ENCODE peak calls at places on chromosomes 7 and 10, in ten cellular contexts. V is effector memory CD4-positive, alpha-beta T cell; W is NCI-H446 treated with DMSO at 0.1 percent for 48 hours; U is activated effector memory CD4-positive, alpha-beta T cell treated with Interleukin-2 at 50 U/mL for 16 hours; R is NCI-H69; I is NCI-H2081; B is RPMI7951; Q is Right ventricle myocardium inferior; Y is T-helper 9 cell; S is adrenal gland. N is an unnamed sample.

GRCh38 chr10:48416584-48417232 is 110.2 kb downstream of the MAPK8 start:
- DNase-seq in U (no peak), W (no peak), B (no peak), S (no peak), R (no peak), V (no peak), Q (no peak), Y (no peak), I (no peak), N (no peak)

GRCh38 chr7:15751191-15751701 is 64.8 kb upstream of the MEOX2 start:
- DNase-seq in V (no peak), B (no peak), W (no peak), Y (no peak), S (no peak), I (no peak), U (no peak), R (no peak), Q (no peak), N (no peak)

GRCh38 chr7:46191776-46192175 is 270.7 kb upstream of the IGFBP3 start:
- DNase-seq in I (no peak), R (no peak), B (peak; percentile 61), V (no peak), W (no peak), Q (no peak), U (no peak), S (no peak), Y (no peak), N (no peak)

GRCh38 chr7:75617634-75618234 is 121.0 kb downstream of the HIP1 start:
- DNase-seq in Y (peak; percentile 15), B (peak; percentile 84), S (peak; percentile 92), V (peak; percentile 40), R (no peak), W (no peak), Q (peak; percentile 90), I (no peak), U (peak; percentile 42), N (no peak)

GRCh38 chr10:29584436-29584835 is 50.3 kb downstream of the SVIL start:
- DNase-seq in S (no peak), R (no peak), V (no peak), U (no peak), Q (peak; percentile 55), W (no peak), Y (no peak), I (no peak), B (no peak), N (no peak)

GRCh38 chr7:50405246-50405645 is 44.9 kb downstream of the FIGNL1 start:
- DNase-seq in U (no peak), S (no peak), R (no peak), Q (no peak), V (no peak), Y (no peak), I (no peak), W (no peak), B (no peak), N (no peak)

GRCh38 chr7:29194206-29194593 is 375 bp upstream of the CHN2 start:
- DNase-seq in S (no peak), Y (no peak), R (peak; percentile 89), U (no peak), V (no peak), Q (peak; percentile 67), B (no peak), W (no peak), I (peak; percentile 69), N (no peak)

GRCh38 chr7:88224596-88225275 is 4.9 kb upstream of the SRI start:
- DNase-seq in S (no peak), I (no peak), Y (no peak), B (peak; percentile 66), Q (no peak), V (no peak), U (no peak), W (no peak), R (no peak), N (no peak)

GRCh38 chr7:23680417-23681405 is 712 bp downstream of the FAM221A start:
- DNase-seq in S (peak; percentile 80), V (peak; percentile 42), Y (peak; percentile 37), Q (peak; percentile 82), B (peak; percentile 53), R (peak; percentile 95), U (peak; percentile 32), I (peak; percentile 91), W (no peak), N (no peak)

GRCh38 chr7:158252081-158252836 is 335.4 kb downstream of the PTPRN2 start:
- DNase-seq in V (no peak), I (no peak), S (peak; percentile 45), W (no peak), U (no peak), B (no peak), R (peak; percentile 9), Y (no peak), Q (no peak), N (no peak)

GRCh38 chr7:14389052-14389988 is 399.9 kb upstream of the ETV1 start:
- DNase-seq in S (no peak), U (no peak), I (peak; percentile 91), Y (no peak), R (peak; percentile 99), V (no peak), W (peak; percentile 61), B (no peak), Q (no peak), N (no peak)

GRCh38 chr7:28096713-28097112 is 83.9 kb downstream of the JAZF1 start:
- DNase-seq in U (no peak), Q (no peak), B (peak; percentile 64), Y (peak; percentile 14), S (peak; percentile 83), V (peak; percentile 27), I (peak; percentile 57), W (no peak), R (peak; percentile 70), N (peak; percentile 45)

GRCh38 chr7:106056513-106057203 is 55.5 kb downstream of the SYPL1 start:
- DNase-seq in R (peak; percentile 94), U (peak; percentile 51), W (peak; percentile 65), Q (no peak), V (peak; percentile 53), B (peak; percentile 71), S (peak; percentile 90), I (peak; percentile 72), Y (peak; percentile 52), N (no peak)